ENCODE peak calls at places on chromosomes 7 and 10, in six cellular contexts. One of them, this sample, is unnamed.
A peak's percentile ranks its signal among the peaks of the same experiment; 100 is the strongest.

GRCh38 chr10:131899695-131900349 is 986 bp upstream of the PPP2R2D start:
- DNase-seq in WTC11: no peak
- DNase-seq in psoas muscle: no peak
- DNase-seq in sigmoid colon: peak; percentile 35
- DNase-seq in mammary epithelial cell: no peak
- DNase-seq in HCT116: no peak
- DNase-seq in this sample: no peak

GRCh38 chr7:28921822-28922221 is 36.3 kb downstream of the TRIL start:
- DNase-seq in WTC11: peak; percentile 34
- DNase-seq in psoas muscle: no peak
- DNase-seq in sigmoid colon: peak; percentile 71
- DNase-seq in mammary epithelial cell: peak; percentile 44
- DNase-seq in HCT116: peak; percentile 67
- DNase-seq in this sample: no peak

GRCh38 chr10:131776496-131776895 is 124.3 kb upstream of the PPP2R2D start:
- DNase-seq in WTC11: no peak
- DNase-seq in psoas muscle: no peak
- DNase-seq in sigmoid colon: peak; percentile 10
- DNase-seq in mammary epithelial cell: no peak
- DNase-seq in HCT116: no peak
- DNase-seq in this sample: no peak

GRCh38 chr10:34254596-34254995 is 560.5 kb downstream of the PARD3 start:
- DNase-seq in WTC11: no peak
- DNase-seq in psoas muscle: no peak
- DNase-seq in sigmoid colon: no peak
- DNase-seq in mammary epithelial cell: peak; percentile 94
- DNase-seq in HCT116: peak; percentile 29
- DNase-seq in this sample: no peak

GRCh38 chr7:43583424-43584199 is 704 bp downstream of the STK17A start:
- DNase-seq in WTC11: peak; percentile 53
- DNase-seq in psoas muscle: peak; percentile 64
- DNase-seq in sigmoid colon: peak; percentile 84
- DNase-seq in mammary epithelial cell: peak; percentile 47
- DNase-seq in HCT116: no peak
- DNase-seq in this sample: peak; percentile 63

GRCh38 chr10:72846225-72846624 is 47.3 kb upstream of the OIT3 start:
- DNase-seq in WTC11: no peak
- DNase-seq in psoas muscle: no peak
- DNase-seq in sigmoid colon: no peak
- DNase-seq in mammary epithelial cell: peak; percentile 95
- DNase-seq in HCT116: peak; percentile 74
- DNase-seq in this sample: no peak

GRCh38 chr10:103367379-103367781 is 396 bp upstream of the TAF5 start:
- DNase-seq in WTC11: no peak
- DNase-seq in psoas muscle: no peak
- DNase-seq in sigmoid colon: no peak
- DNase-seq in mammary epithelial cell: no peak
- DNase-seq in HCT116: no peak
- DNase-seq in this sample: no peak

GRCh38 chr7:29384277-29384676 is 179.4 kb upstream of the PRR15 start:
- DNase-seq in WTC11: no peak
- DNase-seq in psoas muscle: no peak
- DNase-seq in sigmoid colon: no peak
- DNase-seq in mammary epithelial cell: no peak
- DNase-seq in HCT116: no peak
- DNase-seq in this sample: no peak

GRCh38 chr10:77603529-77603927 is 34.1 kb downstream of the KCNMA1 start:
- DNase-seq in WTC11: no peak
- DNase-seq in psoas muscle: no peak
- DNase-seq in sigmoid colon: peak; percentile 64
- DNase-seq in mammary epithelial cell: no peak
- DNase-seq in HCT116: no peak
- DNase-seq in this sample: no peak

GRCh38 chr10:95688648-95689047 is 5.1 kb downstream of the TCTN3 start:
- DNase-seq in WTC11: no peak
- DNase-seq in psoas muscle: no peak
- DNase-seq in sigmoid colon: no peak
- DNase-seq in mammary epithelial cell: no peak
- DNase-seq in HCT116: no peak
- DNase-seq in this sample: no peak
- TF ChIP-seq CTCF in WTC11: no peak
- TF ChIP-seq CTCF in psoas muscle: no peak
- TF ChIP-seq CTCF in sigmoid colon: no peak
- TF ChIP-seq CTCF in mammary epithelial cell: no peak
- TF ChIP-seq CTCF in HCT116: no peak
- TF ChIP-seq CTCF in this sample: no peak

GRCh38 chr7:131108212-131108980 is 219.3 kb upstream of the MKLN1 start:
- DNase-seq in WTC11: peak; percentile 29
- DNase-seq in psoas muscle: peak; percentile 64
- DNase-seq in sigmoid colon: no peak
- DNase-seq in mammary epithelial cell: peak; percentile 23
- DNase-seq in HCT116: no peak
- DNase-seq in this sample: no peak

GRCh38 chr7:131111081-131111576 is 216.5 kb upstream of the MKLN1 start:
- DNase-seq in WTC11: no peak
- DNase-seq in psoas muscle: no peak
- DNase-seq in sigmoid colon: no peak
- DNase-seq in mammary epithelial cell: peak; percentile 36
- DNase-seq in HCT116: no peak
- DNase-seq in this sample: peak; percentile 55

GRCh38 chr7:131109011-131109756 is 218.5 kb upstream of the MKLN1 start:
- DNase-seq in WTC11: no peak
- DNase-seq in psoas muscle: no peak
- DNase-seq in sigmoid colon: no peak
- DNase-seq in mammary epithelial cell: peak; percentile 11
- DNase-seq in HCT116: no peak
- DNase-seq in this sample: no peak

GRCh38 chr7:131110294-131111080 is 217.2 kb upstream of the MKLN1 start:
- DNase-seq in WTC11: no peak
- DNase-seq in psoas muscle: no peak
- DNase-seq in sigmoid colon: peak; percentile 73
- DNase-seq in mammary epithelial cell: peak; percentile 26
- DNase-seq in HCT116: no peak
- DNase-seq in this sample: no peak

DNA sequence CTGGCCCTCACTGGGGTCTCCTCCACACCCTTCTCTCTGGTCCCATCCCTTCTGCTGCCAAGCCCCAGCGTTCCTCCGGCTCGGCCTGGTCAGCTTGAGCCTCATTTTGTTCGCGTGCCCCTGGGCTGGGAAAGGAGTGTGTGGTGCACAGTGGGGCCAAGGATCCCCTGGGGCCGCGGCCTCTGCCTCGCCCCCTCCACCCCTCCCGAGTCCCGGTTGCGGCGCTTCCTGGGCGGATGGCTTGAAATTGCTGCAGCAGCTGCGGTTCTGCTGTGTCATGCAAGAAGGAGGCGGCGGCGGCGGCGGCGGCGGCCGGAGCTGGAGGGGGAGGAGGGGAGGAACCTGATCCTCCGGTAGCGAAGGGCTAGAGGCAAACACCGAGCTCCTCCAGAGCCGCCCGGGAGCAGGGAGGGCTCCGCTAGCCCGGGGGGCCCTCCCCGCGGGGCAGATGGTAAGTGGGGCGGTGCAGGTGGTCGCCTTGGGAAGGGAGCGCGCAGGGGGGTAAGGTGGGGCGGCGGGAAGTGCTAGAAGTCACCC is 217.9 kb upstream of the MKLN1 start:
- DNase-seq in WTC11: peak; percentile 76
- DNase-seq in psoas muscle: peak; percentile 90
- DNase-seq in sigmoid colon: peak; percentile 92
- DNase-seq in mammary epithelial cell: peak; percentile 76
- DNase-seq in HCT116: no peak
- DNase-seq in this sample: peak; percentile 81
- TF ChIP-seq CTCF in WTC11: no peak
- TF ChIP-seq CTCF in psoas muscle: no peak
- TF ChIP-seq CTCF in sigmoid colon: no peak
- TF ChIP-seq CTCF in mammary epithelial cell: no peak
- TF ChIP-seq CTCF in HCT116: no peak
- TF ChIP-seq CTCF in this sample: no peak

DNA sequence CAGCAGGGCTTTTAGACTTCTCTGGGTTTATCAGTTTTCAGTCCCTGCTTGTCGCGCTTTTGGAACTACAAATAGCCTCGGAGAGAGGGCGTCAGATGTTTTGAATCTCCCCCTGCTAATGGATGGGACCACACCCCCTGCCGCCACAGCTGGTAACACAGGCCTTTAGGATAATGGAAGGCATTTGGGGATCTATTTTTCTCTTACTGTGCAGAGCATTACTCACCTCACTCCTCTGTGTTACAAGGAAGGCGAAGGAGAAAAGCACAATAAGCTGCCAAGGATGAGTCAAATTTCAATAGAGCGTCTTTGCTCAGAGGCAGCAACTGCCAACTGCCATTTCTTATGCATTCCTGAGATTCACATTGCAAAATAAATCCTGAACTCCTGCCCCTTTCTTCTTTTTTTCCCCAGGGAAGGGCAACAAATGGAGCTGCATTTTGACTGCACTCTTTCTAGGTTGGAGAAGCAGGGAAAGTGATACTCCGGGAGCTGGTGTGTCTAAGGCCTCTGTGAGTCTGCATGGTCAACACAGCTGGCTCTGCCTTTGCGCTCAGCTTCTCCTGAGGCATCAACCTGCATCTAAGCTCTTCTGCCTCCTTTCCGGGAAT is 31.5 kb upstream of the SMNDC1 start:
- DNase-seq in WTC11: peak; percentile 38
- DNase-seq in psoas muscle: peak; percentile 24
- DNase-seq in sigmoid colon: no peak
- DNase-seq in mammary epithelial cell: peak; percentile 87
- DNase-seq in HCT116: no peak
- DNase-seq in this sample: no peak
- TF ChIP-seq CTCF in WTC11: no peak
- TF ChIP-seq CTCF in psoas muscle: no peak
- TF ChIP-seq CTCF in sigmoid colon: no peak
- TF ChIP-seq CTCF in mammary epithelial cell: peak; percentile 23
- TF ChIP-seq CTCF in HCT116: no peak
- TF ChIP-seq CTCF in this sample: no peak

GRCh38 chr7:103573479-103574058 is 127.6 kb upstream of the SLC26A5 start:
- DNase-seq in WTC11: no peak
- DNase-seq in psoas muscle: no peak
- DNase-seq in sigmoid colon: no peak
- DNase-seq in mammary epithelial cell: peak; percentile 15
- DNase-seq in HCT116: peak; percentile 18
- DNase-seq in this sample: no peak
- TF ChIP-seq CTCF in WTC11: peak; percentile 45
- TF ChIP-seq CTCF in psoas muscle: peak; percentile 57
- TF ChIP-seq CTCF in sigmoid colon: peak; percentile 15
- TF ChIP-seq CTCF in mammary epithelial cell: peak; percentile 48
- TF ChIP-seq CTCF in HCT116: peak; percentile 30
- TF ChIP-seq CTCF in this sample: peak; percentile 72

GRCh38 chr7:27662490-27663205 is at the start of gene HIBADH:
- DNase-seq in WTC11: peak; percentile 97
- DNase-seq in psoas muscle: peak; percentile 99
- DNase-seq in sigmoid colon: peak; percentile 100
- DNase-seq in mammary epithelial cell: peak; percentile 99
- DNase-seq in HCT116: peak; percentile 99
- DNase-seq in this sample: peak; percentile 98

GRCh38 chr7:27661776-27662489 is 750 bp downstream of the HIBADH start:
- DNase-seq in WTC11: peak; percentile 30
- DNase-seq in psoas muscle: peak; percentile 23
- DNase-seq in sigmoid colon: peak; percentile 72
- DNase-seq in mammary epithelial cell: peak; percentile 45
- DNase-seq in HCT116: no peak
- DNase-seq in this sample: no peak

DNA sequence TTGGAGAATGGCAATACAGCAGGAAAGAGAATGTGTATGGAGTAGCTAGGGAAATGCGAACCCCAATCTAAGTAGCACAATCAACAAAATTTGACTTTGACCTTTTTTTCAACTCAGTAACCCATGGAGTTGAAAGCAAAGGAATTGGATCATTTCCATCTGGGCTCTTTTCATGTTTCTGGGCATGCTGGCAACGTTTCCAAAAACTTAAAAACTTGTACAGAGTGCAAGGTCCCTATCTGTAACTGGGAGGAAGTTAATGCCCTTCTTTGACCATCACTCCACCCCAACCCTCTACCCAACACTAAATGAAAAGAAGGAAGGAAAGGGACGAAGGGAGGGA is 1.3 kb upstream of the HIBADH start:
- DNase-seq in WTC11: no peak
- DNase-seq in psoas muscle: no peak
- DNase-seq in sigmoid colon: no peak
- DNase-seq in mammary epithelial cell: no peak
- DNase-seq in HCT116: no peak
- DNase-seq in this sample: no peak
- TF ChIP-seq CTCF in WTC11: no peak
- TF ChIP-seq CTCF in psoas muscle: no peak
- TF ChIP-seq CTCF in sigmoid colon: no peak
- TF ChIP-seq CTCF in mammary epithelial cell: no peak
- TF ChIP-seq CTCF in HCT116: no peak
- TF ChIP-seq CTCF in this sample: no peak